ENCODE peak calls at places on chromosomes 4 and X, in seven cellular contexts. G, D, A, S, U, P and C are unnamed samples.
A peak's percentile ranks its signal among the peaks of the same experiment; 100 is the strongest.

GRCh38 chrX:153829799-153830631 is at the start of gene PDZD4:
- DNase-seq in G (no peak), D (no peak), A (no peak), S (no peak), U (no peak), P (no peak), C (no peak)

GRCh38 chr4:55409468-55410171 is 13.9 kb downstream of the TMEM165 start:
- DNase-seq in G (no peak), D (no peak), A (peak; percentile 36), S (no peak), U (no peak), P (no peak), C (no peak)

GRCh38 chrX:42602566-42602965 is 175.4 kb downstream of the PPP1R2C start:
- DNase-seq in G (no peak), D (no peak), A (no peak), S (no peak), U (no peak), P (no peak), C (no peak)

GRCh38 chrX:150362599-150363481 is at the start of gene MAMLD1:
- DNase-seq in G (peak; percentile 85), D (peak; percentile 68), A (peak; percentile 84), S (peak; percentile 67), U (peak; percentile 89), P (peak; percentile 73), C (no peak)

GRCh38 chr4:109820563-109820962 is 5.0 kb downstream of the GAR1 start:
- DNase-seq in G (peak; percentile 41), D (no peak), A (no peak), S (no peak), U (no peak), P (peak; percentile 54), C (no peak)

GRCh38 chr4:186762865-186763264 is 39.2 kb upstream of the FAT1 start:
- DNase-seq in G (no peak), D (no peak), A (no peak), S (no peak), U (no peak), P (no peak), C (no peak)

GRCh38 chr4:157806176-157806575 is 366.6 kb downstream of the GASK1B start:
- DNase-seq in G (no peak), D (no peak), A (no peak), S (no peak), U (no peak), P (no peak), C (no peak)

GRCh38 chr4:176422511-176422910 is 102.7 kb downstream of the SPCS3 start:
- DNase-seq in G (no peak), D (no peak), A (no peak), S (no peak), U (no peak), P (no peak), C (no peak)

GRCh38 chr4:80078361-80079092 is 5.5 kb upstream of the ANTXR2 start:
- DNase-seq in G (no peak), D (no peak), A (no peak), S (no peak), U (no peak), P (peak; percentile 67), C (no peak)

GRCh38 chrX:2933125-2933900 is 4.2 kb upstream of the ARSD start:
- DNase-seq in G (no peak), D (no peak), A (no peak), S (peak; percentile 46), U (no peak), P (peak; percentile 28), C (no peak)

DNA sequence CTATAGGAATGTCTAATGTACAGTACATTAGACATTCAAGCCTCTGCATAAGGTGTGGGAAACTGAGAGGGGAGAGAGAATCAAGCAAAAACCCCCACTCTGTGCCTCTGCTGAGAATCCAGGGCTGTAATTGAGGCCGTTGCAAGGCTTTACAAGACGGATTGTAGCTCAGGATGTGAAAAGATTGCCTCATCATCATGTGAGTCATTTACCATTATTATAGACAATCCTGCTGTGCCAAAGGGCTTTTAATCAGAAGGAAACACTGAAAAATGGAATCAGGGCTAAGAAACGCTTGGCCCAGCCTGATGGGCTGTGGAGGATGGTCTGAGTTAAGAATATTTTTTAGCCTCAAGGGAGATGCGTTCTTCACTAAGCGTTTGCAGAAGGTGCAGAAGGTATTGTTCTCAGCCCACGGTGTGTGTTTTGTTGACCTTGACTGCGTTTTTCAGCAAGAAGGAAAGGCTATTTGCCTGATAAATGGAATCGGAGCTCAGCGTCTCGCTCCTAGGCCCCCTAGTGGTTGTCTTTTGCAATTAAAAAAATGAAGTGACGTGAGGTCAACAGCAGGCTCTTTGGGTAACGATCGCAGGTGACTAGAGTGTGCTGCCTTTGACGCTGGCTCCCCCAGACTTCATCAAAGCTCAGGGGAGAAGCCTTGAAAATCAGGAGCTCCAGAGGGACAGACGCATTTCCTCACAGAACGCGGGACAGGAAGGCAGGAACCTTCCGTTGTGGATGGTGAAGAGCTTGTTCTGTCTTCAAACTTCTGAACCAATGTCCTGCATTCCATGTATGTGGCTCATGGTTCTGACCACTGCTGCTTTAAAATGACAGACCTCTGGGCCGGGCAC is 18.1 kb upstream of the CHRNA9 start:
- DNase-seq in G (peak; percentile 93), D (peak; percentile 66), A (peak; percentile 97), S (peak; percentile 65), U (no peak), P (peak; percentile 88), C (peak; percentile 64)
- H3K4me1 ChIP-seq in G (peaks cover 4% of the 10 kb centered on the region), D (no peaks in the 10 kb centered on the region), A (peaks cover 4% of the 10 kb centered on the region), S (peaks cover 22% of the 10 kb centered on the region), U (peaks cover 3% of the 10 kb centered on the region), P (peaks cover 39% of the 10 kb centered on the region), C (peaks cover 20% of the 10 kb centered on the region)

GRCh38 chr4:2927016-2927695 is 36.0 kb downstream of the NOP14 start:
- DNase-seq in G (no peak), D (no peak), A (no peak), S (no peak), U (no peak), P (no peak), C (no peak)
- H3K4me1 ChIP-seq in G (peaks cover 3% of the 10 kb centered on the region), D (no peaks in the 10 kb centered on the region), A (peaks cover 40% of the 10 kb centered on the region), S (peaks cover 24% of the 10 kb centered on the region), U (no peaks in the 10 kb centered on the region), P (no peaks in the 10 kb centered on the region), C (peaks cover 11% of the 10 kb centered on the region)

DNA sequence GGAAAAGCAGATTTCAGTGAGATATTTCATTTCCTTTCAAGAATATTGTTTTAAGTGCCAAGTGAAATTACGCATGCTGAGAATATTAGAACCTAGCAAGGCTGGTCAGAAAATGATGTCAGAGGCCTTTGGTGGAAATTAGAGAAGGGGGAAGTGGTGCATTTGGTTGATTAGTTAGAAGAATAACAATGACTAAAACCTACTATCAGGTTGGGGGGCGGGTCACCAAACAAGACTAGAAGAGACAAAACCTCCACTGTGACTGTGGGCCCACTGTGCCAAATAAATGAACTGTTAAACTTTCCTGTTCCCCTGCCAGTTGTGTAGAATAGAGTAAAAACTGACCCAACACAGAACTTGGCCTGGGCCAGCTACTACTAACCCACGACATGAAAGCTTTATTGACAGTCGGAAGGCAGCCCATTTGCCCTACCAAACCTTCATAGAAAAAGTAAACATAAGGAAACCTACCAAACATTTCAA is 2.9 kb downstream of the RAPGEF2 start:
- DNase-seq in G (peak; percentile 94), D (no peak), A (no peak), S (no peak), U (no peak), P (peak; percentile 62), C (no peak)
- H3K4me1 ChIP-seq in G (peaks cover 8% of the 10 kb centered on the region), D (peaks cover 14% of the 10 kb centered on the region), A (peaks cover 4% of the 10 kb centered on the region), S (peaks cover 41% of the 10 kb centered on the region), U (peaks cover 4% of the 10 kb centered on the region), P (peaks cover 19% of the 10 kb centered on the region), C (peaks cover 11% of the 10 kb centered on the region)

GRCh38 chr4:78560296-78560963 is 8.9 kb downstream of the ANXA3 start:
- DNase-seq in G (peak; percentile 95), D (no peak), A (peak; percentile 74), S (no peak), U (no peak), P (peak; percentile 75), C (no peak)
- H3K4me1 ChIP-seq in G (peaks cover 10% of the 10 kb centered on the region), D (peaks cover 10% of the 10 kb centered on the region), A (peaks cover 3% of the 10 kb centered on the region), S (peaks cover 16% of the 10 kb centered on the region), U (peaks cover 13% of the 10 kb centered on the region), P (peaks cover 75% of the 10 kb centered on the region), C (peaks cover 77% of the 10 kb centered on the region)

DNA sequence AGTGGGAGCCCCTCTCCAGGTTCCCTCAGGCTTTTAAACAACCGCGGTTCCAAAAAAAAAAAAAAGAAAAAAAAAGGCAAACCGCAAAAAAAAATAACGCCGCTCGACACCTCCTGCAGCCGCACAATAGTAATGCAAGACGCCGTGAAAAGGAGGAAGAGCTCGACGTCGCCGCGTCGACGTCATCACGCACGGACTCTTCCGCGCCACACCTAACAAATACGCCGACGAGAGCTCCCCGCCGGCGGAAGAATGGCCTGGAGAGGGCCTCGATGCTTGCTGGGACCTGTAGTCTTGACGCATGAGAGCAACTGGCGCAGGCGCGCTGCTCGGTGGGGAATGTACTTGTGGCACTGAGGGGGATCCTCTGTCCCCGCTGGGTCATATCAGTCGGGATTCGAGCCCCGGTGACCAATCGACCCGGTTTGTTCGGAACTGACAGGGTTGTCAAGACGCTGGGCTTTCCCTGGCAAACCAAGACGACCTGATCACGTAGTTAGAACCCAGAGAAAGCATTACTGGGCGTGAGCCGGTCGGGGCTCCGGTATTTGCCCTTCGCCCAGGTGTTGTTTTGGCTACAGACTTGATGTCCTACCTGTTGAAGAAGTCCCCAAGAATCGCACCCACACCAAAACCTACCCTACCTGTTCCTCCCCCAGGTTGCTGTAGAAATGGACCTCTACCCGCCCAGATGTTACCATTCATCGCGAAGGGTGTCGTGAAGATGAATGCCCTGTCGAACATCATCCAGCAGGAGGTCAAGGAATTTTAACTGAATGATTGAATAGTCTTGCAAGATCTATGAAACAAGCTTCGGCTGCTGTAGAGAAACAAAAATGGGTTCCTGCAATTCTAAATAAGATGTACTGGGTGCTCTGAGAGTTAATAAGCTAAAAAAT is at the start of gene CBR4:
- DNase-seq in G (peak; percentile 99), D (peak; percentile 98), A (peak; percentile 99), S (peak; percentile 97), U (peak; percentile 99), P (peak; percentile 98), C (peak; percentile 81)
- H3K4me1 ChIP-seq in G (peaks cover 5% of the 10 kb centered on the region), D (no peaks in the 10 kb centered on the region), A (peaks cover 3% of the 10 kb centered on the region), S (peaks cover 47% of the 10 kb centered on the region), U (peaks cover 5% of the 10 kb centered on the region), P (peaks cover 28% of the 10 kb centered on the region), C (peaks cover 32% of the 10 kb centered on the region)